ENCODE peak calls at places on chromosomes 16 and 17, in eight cellular contexts. M, F, S, H, U, O, Y and G are unnamed samples.

GRCh38 chr17:76032780-76033108 is 5.6 kb upstream of the EVPL start:
- DNase-seq in F (no peak), M (no peak), Y (no peak), S (no peak), H (no peak), U (no peak), O (no peak), G (no peak)

GRCh38 chr16:9633844-9634243 is 542.4 kb downstream of the HAPSTR1 start:
- DNase-seq in H (no peak), M (no peak), U (no peak), F (no peak), S (no peak), Y (no peak), O (no peak), G (no peak)

GRCh38 chr16:58862334-58863024 is 128.4 kb upstream of the GOT2 start:
- DNase-seq in F (no peak), M (no peak), Y (no peak), S (no peak), O (no peak), U (no peak), H (no peak), G (no peak)

GRCh38 chr17:68196394-68197090 is 51.3 kb upstream of the AMZ2 start:
- DNase-seq in Y (no peak), O (no peak), F (no peak), M (no peak), S (no peak), U (peak; percentile 52), H (no peak), G (no peak)

GRCh38 chr16:4702466-4702808 is 9.1 kb downstream of the NUDT16L1 start:
- DNase-seq in F (no peak), Y (no peak), O (no peak), U (no peak), M (no peak), H (no peak), S (no peak), G (no peak)

GRCh38 chr16:4055748-4056147 is 60.5 kb downstream of the ADCY9 start:
- DNase-seq in M (no peak), Y (peak; percentile 34), O (no peak), U (no peak), F (no peak), S (no peak), H (no peak), G (peak; percentile 74)

GRCh38 chr17:7632492-7632894 is 2.6 kb downstream of the SHBG start:
- DNase-seq in S (no peak), O (no peak), F (peak; percentile 36), Y (no peak), H (no peak), U (peak; percentile 54), M (peak; percentile 40), G (peak; percentile 27)

GRCh38 chr17:78313735-78314648 is 45.9 kb downstream of the SOCS3 start:
- DNase-seq in M (peak; percentile 92), U (peak; percentile 89), Y (peak; percentile 85), H (peak; percentile 77), S (peak; percentile 62), O (no peak), F (peak; percentile 82), G (peak; percentile 89)

GRCh38 chr17:73795730-73796129 is 151.5 kb upstream of the SDK2 start:
- DNase-seq in M (no peak), Y (no peak), H (no peak), U (no peak), F (no peak), O (no peak), S (peak; percentile 23), G (no peak)

GRCh38 chr17:82007495-82008257 is 15.0 kb downstream of the CENPX start:
- DNase-seq in O (no peak), S (no peak), H (no peak), F (no peak), M (no peak), U (no peak), Y (no peak), G (no peak)

GRCh38 chr16:49530396-49530795 is 156.8 kb downstream of the C16orf78 start:
- DNase-seq in M (no peak), S (no peak), Y (no peak), U (no peak), O (no peak), H (no peak), F (no peak), G (no peak)

GRCh38 chr17:76384222-76384986 is at the start of gene SPHK1:
- DNase-seq in Y (peak; percentile 78), S (no peak), O (no peak), H (peak; percentile 54), F (peak; percentile 69), M (peak; percentile 76), U (peak; percentile 81), G (peak; percentile 69)

GRCh38 chr16:15605869-15606520 is 37.0 kb downstream of the MARF1 start:
- DNase-seq in F (no peak), O (no peak), S (no peak), M (no peak), U (no peak), H (no peak), Y (no peak), G (no peak)

DNA sequence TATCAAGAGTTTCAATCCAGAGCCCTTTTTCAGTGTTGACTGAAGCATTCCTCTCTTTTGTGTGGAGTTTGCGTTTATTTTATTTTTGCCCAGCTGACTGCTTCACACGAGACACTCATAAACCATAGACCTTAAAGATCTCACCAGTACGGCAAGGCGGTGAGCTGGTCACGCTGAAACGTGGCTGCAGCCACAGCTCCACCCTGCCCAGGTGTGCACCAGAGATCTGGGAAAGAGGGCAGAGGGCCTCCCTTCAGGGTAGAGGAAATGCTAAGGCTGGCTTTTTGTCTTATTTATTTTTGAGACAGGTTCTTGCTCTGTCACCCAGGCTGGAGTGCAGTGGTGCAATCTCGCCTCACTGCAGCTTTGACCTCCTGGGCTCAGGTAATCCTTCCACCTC is 112.2 kb downstream of the AATF start:
- DNase-seq in Y (no peak), F (no peak), H (no peak), S (no peak), U (no peak), M (no peak), O (no peak), G (no peak)
- H3K4me1 ChIP-seq in Y (no peaks in the 10 kb centered on the region), F (no peaks in the 10 kb centered on the region), H (no peaks in the 10 kb centered on the region), S (no peaks in the 10 kb centered on the region), U (no peaks in the 10 kb centered on the region), M (no peaks in the 10 kb centered on the region), O (peaks cover 5% of the 10 kb centered on the region), G (no peaks in the 10 kb centered on the region)

DNA sequence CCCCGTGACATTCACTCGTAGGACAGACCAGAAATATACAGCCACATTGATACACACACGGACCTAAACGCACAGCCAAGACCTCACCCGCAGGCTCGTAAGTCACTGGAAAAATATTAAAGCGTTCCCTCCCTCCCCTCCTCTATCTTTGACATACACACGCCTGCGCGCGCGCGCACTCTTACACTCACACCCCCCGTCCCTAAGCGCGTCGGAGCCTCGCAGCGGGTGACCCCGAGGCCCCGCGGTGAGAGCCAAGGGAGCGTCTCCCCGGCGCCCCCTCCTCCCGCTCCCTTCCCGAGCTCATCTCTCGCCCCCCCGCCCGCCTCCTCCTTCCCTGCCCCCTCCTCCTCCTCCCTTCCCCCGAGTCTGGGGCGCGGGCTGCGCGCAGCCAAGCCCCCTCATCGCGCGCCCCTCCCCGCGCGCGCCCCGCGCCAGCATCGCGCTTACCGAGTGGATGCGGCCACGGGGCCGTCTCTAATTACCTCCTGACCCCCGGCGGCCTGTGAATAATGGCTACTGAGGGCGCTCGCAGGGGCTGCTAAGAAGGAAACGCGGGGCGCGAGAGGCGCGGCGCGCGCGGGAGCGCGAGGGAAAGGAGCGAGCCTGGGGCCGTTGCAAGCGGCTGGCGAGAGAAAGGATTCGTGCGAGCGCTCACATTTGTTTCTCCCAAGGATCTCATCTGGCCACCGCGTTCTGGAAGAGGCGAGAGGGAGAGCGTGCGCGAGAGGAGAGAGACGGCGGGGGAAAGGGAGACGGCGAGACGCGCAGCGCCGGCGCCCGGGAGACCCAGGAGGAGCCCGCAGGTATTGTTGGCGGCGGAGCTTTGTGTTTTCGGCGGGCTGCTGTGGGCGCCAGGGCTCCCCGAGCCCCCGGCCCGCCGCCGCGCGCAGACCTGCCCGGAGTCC is 42.4 kb downstream of the RAI1 start:
- DNase-seq in H (no peak), Y (no peak), S (no peak), M (no peak), F (no peak), O (no peak), U (no peak), G (peak; percentile 44)
- TF ChIP-seq POLR2A in H (no peak), Y (no peak), S (no peak), M (no peak), F (no peak), O (no peak), U (no peak), G (no peak)

GRCh38 chr16:57479043-57479421 is 7.3 kb downstream of the DOK4 start:
- DNase-seq in U (peak; percentile 49), F (no peak), Y (no peak), M (no peak), O (no peak), H (no peak), S (no peak), G (no peak)
- H3K4me3 ChIP-seq in U (peak overlapping the region; percentile 58), F (no peak overlapping the region), Y (peak overlapping the region; percentile 32), M (peak overlapping the region; percentile 48), O (peak overlapping the region; percentile 45), H (peak overlapping the region; percentile 19), S (peak overlapping the region; percentile 47), G (peak overlapping the region; percentile 18)

GRCh38 chr16:85006639-85007038 is 4.7 kb downstream of the ZDHHC7 start:
- DNase-seq in H (no peak), U (no peak), F (no peak), Y (no peak), O (no peak), S (no peak), M (no peak), G (no peak)
- H3K4me1 ChIP-seq in H (peaks cover 9% of the 10 kb centered on the region), U (peaks cover 25% of the 10 kb centered on the region), F (peaks cover 82% of the 10 kb centered on the region), Y (peaks cover 90% of the 10 kb centered on the region), O (peaks cover 94% of the 10 kb centered on the region), S (peaks cover 18% of the 10 kb centered on the region), M (peaks cover 56% of the 10 kb centered on the region), G (peaks cover 69% of the 10 kb centered on the region)

GRCh38 chr16:72983728-72984350 is 64.1 kb downstream of the ZFHX3 start:
- DNase-seq in U (peak; percentile 30), S (no peak), F (no peak), H (no peak), M (no peak), O (no peak), Y (peak; percentile 57), G (peak; percentile 40)

GRCh38 chr16:72986011-72986410 is 61.9 kb downstream of the ZFHX3 start:
- DNase-seq in H (peak; percentile 51), U (peak; percentile 58), O (peak; percentile 95), Y (peak; percentile 90), F (no peak), S (no peak), M (no peak), G (peak; percentile 53)

GRCh38 chr16:72987480-72987901 is 60.4 kb downstream of the ZFHX3 start:
- DNase-seq in S (peak; percentile 84), U (peak; percentile 23), F (no peak), H (no peak), M (no peak), Y (no peak), O (no peak), G (no peak)

GRCh38 chr16:72983241-72983640 is 64.7 kb downstream of the ZFHX3 start:
- DNase-seq in F (no peak), O (no peak), Y (peak; percentile 60), S (no peak), M (no peak), H (no peak), U (peak; percentile 29), G (no peak)

GRCh38 chr16:72985148-72985882 is 62.6 kb downstream of the ZFHX3 start:
- DNase-seq in M (no peak), S (no peak), Y (peak; percentile 92), F (no peak), H (peak; percentile 63), O (no peak), U (peak; percentile 62), G (no peak)
- TF ChIP-seq POLR2A in M (no peak), S (no peak), Y (no peak), F (no peak), H (no peak), O (no peak), U (no peak), G (no peak)